ENCODE peak calls at places on chromosomes 7 and 10, in four cellular contexts. P is GM12878, H is K562, V is HepG2. K is an unnamed sample.

GRCh38 chr7:14210075-14210474 is 220.6 kb upstream of the ETV1 start:
- DNase-seq in V (no peak), H (no peak), P (no peak), K (no peak)

GRCh38 chr10:71213761-71214440 is 1.5 kb downstream of the UNC5B start:
- DNase-seq in P (no peak), V (no peak), H (no peak), K (no peak)

GRCh38 chr7:30091431-30092386 is 43.1 kb upstream of the MTURN start:
- DNase-seq in H (no peak), V (no peak), P (no peak), K (no peak)

GRCh38 chr10:89861584-89862287 is 160.3 kb downstream of the KIF20B start:
- DNase-seq in V (no peak), P (no peak), H (no peak), K (no peak)

GRCh38 chr7:94087664-94088352 is 83.7 kb upstream of the BET1 start:
- DNase-seq in H (peak; percentile 51), P (peak; percentile 66), V (peak; percentile 48), K (no peak)

GRCh38 chr7:145016068-145016467 is 180.2 kb upstream of the TPK1 start:
- DNase-seq in V (no peak), P (no peak), H (no peak), K (peak; percentile 15)

GRCh38 chr7:139127648-139128047 is 18.1 kb upstream of the ZC3HAV1 start:
- DNase-seq in H (no peak), P (no peak), V (no peak), K (no peak)

GRCh38 chr7:105656922-105657521 is 75.7 kb upstream of the EFCAB10 start:
- DNase-seq in V (no peak), P (no peak), H (peak; percentile 92), K (peak; percentile 94)

GRCh38 chr7:34687529-34687928 is 29.5 kb downstream of the NPSR1 start:
- DNase-seq in P (no peak), H (no peak), V (no peak), K (no peak)

GRCh38 chr10:54815583-54815982 is 14.6 kb upstream of the PCDH15 start:
- DNase-seq in H (no peak), P (no peak), V (no peak), K (no peak)

GRCh38 chr10:5565205-5565545 is 40.4 kb downstream of the CALML3 start:
- DNase-seq in P (no peak), V (no peak), H (no peak), K (no peak)

GRCh38 chr10:125057158-125058001 is 103.0 kb downstream of the CTBP2 start:
- DNase-seq in H (peak; percentile 8), P (no peak), V (no peak), K (no peak)

GRCh38 chr7:130154131-130154500 is 51.1 kb downstream of the TMEM209 start:
- DNase-seq in V (no peak), P (no peak), H (no peak), K (no peak)

GRCh38 chr7:136009488-136010079 is 32.4 kb upstream of the MTPN start:
- DNase-seq in V (peak; percentile 16), P (no peak), H (peak; percentile 56), K (no peak)

GRCh38 chr7:149604521-149604920 is 106.9 kb upstream of the ZNF746 start:
- DNase-seq in V (no peak), P (no peak), H (no peak), K (no peak)

GRCh38 chr7:100892364-100893317 is 3.0 kb downstream of the ACHE start:
- DNase-seq in V (no peak), P (no peak), H (no peak), K (no peak)

GRCh38 chr7:67711706-67712105 is 715.1 kb downstream of the TYW1 start:
- DNase-seq in H (no peak), P (no peak), V (no peak), K (no peak)

GRCh38 chr10:6778992-6779701 is 199.1 kb upstream of the PRKCQ start:
- DNase-seq in H (no peak), V (no peak), P (no peak), K (no peak)

GRCh38 chr7:103636153-103636552 is 190.1 kb upstream of the SLC26A5 start:
- DNase-seq in V (no peak), P (no peak), H (no peak), K (no peak)

GRCh38 chr7:68622500-68622899 is 975.8 kb upstream of the AUTS2 start:
- DNase-seq in V (no peak), P (no peak), H (no peak), K (no peak)

GRCh38 chr7:90563286-90563685 is 32.8 kb upstream of the CDK14 start:
- DNase-seq in V (no peak), P (no peak), H (no peak), K (no peak)

GRCh38 chr10:91652364-91652763 is 19.5 kb upstream of the PPP1R3C start:
- DNase-seq in P (no peak), H (no peak), V (peak; percentile 65), K (no peak)

GRCh38 chr7:7489546-7489945 is 46.1 kb downstream of the COL28A1 start:
- DNase-seq in V (no peak), P (no peak), H (no peak), K (no peak)

GRCh38 chr10:118950190-118950658 is 79.3 kb upstream of the NANOS1 start:
- DNase-seq in H (no peak), P (no peak), V (no peak), K (no peak)

GRCh38 chr7:150860291-150860977 is 8.1 kb downstream of the AOC1 start:
- DNase-seq in P (no peak), H (no peak), V (no peak), K (no peak)

GRCh38 chr7:51234139-51234538 is 82.5 kb downstream of the COBL start:
- DNase-seq in P (no peak), H (no peak), V (no peak), K (no peak)

GRCh38 chr7:101625076-101625914 is 3.8 kb downstream of the MYL10 start:
- DNase-seq in P (no peak), V (no peak), H (no peak), K (no peak)

GRCh38 chr7:79420464-79420863 is 33.0 kb downstream of the MAGI2 start:
- DNase-seq in V (peak; percentile 41), H (no peak), P (no peak), K (no peak)

GRCh38 chr7:141221007-141221612 is 147.2 kb downstream of the TMEM178B start:
- DNase-seq in H (no peak), P (no peak), V (no peak), K (no peak)

GRCh38 chr7:134701272-134701671 is 54.6 kb downstream of the BPGM start:
- DNase-seq in V (peak; percentile 48), H (peak; percentile 50), P (no peak), K (no peak)

GRCh38 chr10:76942556-76943416 is 694.8 kb downstream of the KCNMA1 start:
- DNase-seq in H (no peak), V (no peak), P (no peak), K (no peak)

GRCh38 chr10:82796510-82796909 is 921.5 kb downstream of the NRG3 start:
- DNase-seq in P (no peak), H (no peak), V (no peak), K (no peak)

GRCh38 chr7:55074008-55074499 is 55.2 kb downstream of the EGFR start:
- DNase-seq in H (no peak), V (peak; percentile 44), P (peak; percentile 91), K (peak; percentile 43)

DNA sequence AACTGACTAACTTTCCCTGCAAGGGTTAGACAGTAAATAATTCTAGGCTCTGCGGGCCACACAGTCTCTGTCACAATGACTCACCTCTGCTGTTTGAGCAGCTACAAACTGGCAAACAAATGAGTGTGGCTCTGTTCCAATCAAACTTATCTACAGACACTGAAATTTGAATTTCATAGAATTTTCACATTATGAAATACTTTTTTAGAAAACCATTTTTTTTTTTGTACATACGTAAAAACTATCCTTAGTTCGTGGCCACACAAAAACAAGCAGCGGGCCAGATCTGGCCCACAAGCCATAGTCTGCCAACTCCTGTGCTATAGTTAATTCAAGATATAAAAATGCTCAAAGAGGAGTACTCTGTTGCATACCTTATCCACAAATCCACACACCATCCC is 32.6 kb downstream of the PIP4K2A start:
- DNase-seq in V (peak; percentile 85), H (no peak), P (no peak), K (no peak)
- TF ChIP-seq BRCA1 in V (no peak), H (no peak), P (no peak), K (no peak)

GRCh38 chr7:155490697-155491628 is 33.0 kb downstream of the EN2 start:
- DNase-seq in P (no peak), H (no peak), V (no peak), K (peak; percentile 84)
- TF ChIP-seq SIN3A in P (no peak), H (no peak), V (no peak), K (peak; percentile 20)

DNA sequence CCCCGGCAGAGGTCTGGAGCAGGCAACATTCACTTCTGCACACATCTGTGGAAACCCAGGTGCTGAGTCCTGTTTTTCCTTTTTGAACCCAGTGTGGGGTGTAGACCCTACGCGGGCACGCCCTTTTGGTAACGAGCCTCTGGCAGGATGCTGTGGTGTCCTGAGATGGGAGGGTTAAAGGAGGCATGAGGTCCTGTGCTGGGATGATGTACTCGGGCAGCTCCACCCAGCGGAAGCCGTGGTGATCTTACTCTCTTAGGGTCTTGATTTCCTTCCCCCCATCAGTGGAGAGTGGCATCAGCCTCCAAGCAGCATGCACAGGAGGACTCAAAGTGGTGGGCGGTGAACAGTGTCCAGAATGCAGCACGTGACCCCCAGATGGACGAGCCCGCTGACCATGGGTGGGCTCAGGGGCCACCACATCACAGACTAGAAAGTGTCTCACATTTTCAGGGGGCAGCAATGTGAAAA is 148.6 kb downstream of the DNAJB6 start:
- DNase-seq in H (no peak), P (no peak), V (no peak), K (no peak)
- TF ChIP-seq BRCA1 in H (no peak), P (no peak), V (no peak), K (no peak)

DNA sequence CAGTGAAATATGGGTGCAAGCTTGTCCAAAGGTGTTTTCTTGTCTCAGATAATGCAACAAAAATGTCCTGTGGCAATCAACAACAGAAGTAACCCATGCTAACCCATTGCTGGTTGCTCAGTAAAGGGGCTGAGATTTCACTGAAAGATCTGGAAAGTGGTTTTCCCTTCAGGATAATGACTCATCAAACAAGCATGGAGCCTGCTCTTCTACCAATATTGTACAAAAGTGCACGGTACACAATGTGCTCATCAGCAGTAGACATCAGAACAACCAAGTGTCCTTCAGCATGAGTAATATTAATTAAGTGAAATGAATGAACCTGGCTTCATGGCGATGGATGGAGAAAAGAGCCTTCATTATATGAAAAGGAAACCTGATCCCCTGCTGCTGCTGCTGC is 287.1 kb upstream of the NEBL start:
- DNase-seq in P (no peak), H (no peak), V (no peak), K (no peak)
- TF ChIP-seq SIN3A in P (no peak), H (no peak), V (no peak), K (no peak)

GRCh38 chr10:63502832-63503231 is 18.4 kb upstream of the REEP3 start:
- DNase-seq in H (no peak), V (no peak), P (no peak), K (no peak)

GRCh38 chr10:63506554-63506953 is 14.6 kb upstream of the REEP3 start:
- DNase-seq in V (peak; percentile 83), H (no peak), P (no peak), K (no peak)

GRCh38 chr10:63505562-63505961 is 15.6 kb upstream of the REEP3 start:
- DNase-seq in H (no peak), V (peak; percentile 35), P (no peak), K (no peak)

GRCh38 chr10:63503395-63503794 is 17.8 kb upstream of the REEP3 start:
- DNase-seq in H (no peak), V (no peak), P (no peak), K (no peak)

GRCh38 chr10:63504145-63504881 is 16.9 kb upstream of the REEP3 start:
- DNase-seq in P (no peak), V (no peak), H (no peak), K (no peak)
- TF ChIP-seq BRCA1 in P (no peak), V (no peak), H (no peak), K (no peak)

GRCh38 chr7:57348646-57349269 is 101.2 kb upstream of the ZNF716 start:
- DNase-seq in P (no peak), V (no peak), H (no peak), K (no peak)
- TF ChIP-seq SIN3A in P (no peak), V (no peak), H (no peak), K (no peak)

K was measured in H1.